ENCODE peak calls at places on chromosome 16, in nine cellular contexts. One of them, this sample, is unnamed.

GRCh38 chr16:4377573-4378146 is 6.0 kb downstream of the VASN start:
- DNase-seq in epithelial cell of esophagus: no peak
- DNase-seq in A549: no peak
- DNase-seq in cardiac fibroblast: no peak
- DNase-seq in GM12878: no peak
- DNase-seq in hepatocyte: no peak
- DNase-seq in HFF-Myc: no peak
- DNase-seq in IMR-90: no peak
- DNase-seq in right atrium auricular region: no peak
- DNase-seq in this sample: no peak

GRCh38 chr16:83970430-83970815 is 2.4 kb downstream of the NECAB2 start:
- DNase-seq in cardiac fibroblast: no peak
- DNase-seq in IMR-90: no peak
- DNase-seq in GM12878: no peak
- DNase-seq in A549: no peak
- DNase-seq in epithelial cell of esophagus: no peak
- DNase-seq in hepatocyte: no peak
- DNase-seq in right atrium auricular region: no peak
- DNase-seq in HFF-Myc: no peak
- DNase-seq in this sample: peak; percentile 11

GRCh38 chr16:23564964-23565363 is 7.4 kb downstream of the UBFD1 start:
- DNase-seq in hepatocyte: no peak
- DNase-seq in IMR-90: no peak
- DNase-seq in epithelial cell of esophagus: no peak
- DNase-seq in GM12878: no peak
- DNase-seq in cardiac fibroblast: peak; percentile 13
- DNase-seq in HFF-Myc: no peak
- DNase-seq in right atrium auricular region: peak; percentile 69
- DNase-seq in A549: no peak
- DNase-seq in this sample: no peak

GRCh38 chr16:67544844-67545664 is 16.4 kb downstream of the RIPOR1 start:
- DNase-seq in hepatocyte: no peak
- DNase-seq in IMR-90: no peak
- DNase-seq in right atrium auricular region: no peak
- DNase-seq in A549: no peak
- DNase-seq in epithelial cell of esophagus: no peak
- DNase-seq in GM12878: no peak
- DNase-seq in cardiac fibroblast: no peak
- DNase-seq in HFF-Myc: no peak
- DNase-seq in this sample: no peak

GRCh38 chr16:66131156-66131807 is 235.2 kb upstream of the CDH5 start:
- DNase-seq in cardiac fibroblast: peak; percentile 31
- DNase-seq in IMR-90: peak; percentile 70
- DNase-seq in hepatocyte: no peak
- DNase-seq in GM12878: no peak
- DNase-seq in epithelial cell of esophagus: peak; percentile 47
- DNase-seq in A549: no peak
- DNase-seq in right atrium auricular region: no peak
- DNase-seq in HFF-Myc: peak; percentile 57
- DNase-seq in this sample: no peak

GRCh38 chr16:23607740-23608139 is 11.6 kb upstream of the NDUFAB1 start:
- DNase-seq in A549: no peak
- DNase-seq in GM12878: no peak
- DNase-seq in epithelial cell of esophagus: peak; percentile 45
- DNase-seq in cardiac fibroblast: peak; percentile 52
- DNase-seq in HFF-Myc: no peak
- DNase-seq in hepatocyte: no peak
- DNase-seq in IMR-90: peak; percentile 47
- DNase-seq in right atrium auricular region: no peak
- DNase-seq in this sample: no peak

GRCh38 chr16:78452030-78452429 is 352.6 kb downstream of the WWOX start:
- DNase-seq in cardiac fibroblast: no peak
- DNase-seq in IMR-90: no peak
- DNase-seq in epithelial cell of esophagus: no peak
- DNase-seq in GM12878: no peak
- DNase-seq in HFF-Myc: no peak
- DNase-seq in right atrium auricular region: no peak
- DNase-seq in A549: no peak
- DNase-seq in hepatocyte: no peak
- DNase-seq in this sample: no peak

GRCh38 chr16:12091569-12092346 is 115.2 kb downstream of the SNX29 start:
- DNase-seq in GM12878: no peak
- DNase-seq in A549: no peak
- DNase-seq in HFF-Myc: no peak
- DNase-seq in right atrium auricular region: no peak
- DNase-seq in epithelial cell of esophagus: no peak
- DNase-seq in IMR-90: no peak
- DNase-seq in cardiac fibroblast: no peak
- DNase-seq in hepatocyte: no peak
- DNase-seq in this sample: no peak

GRCh38 chr16:49464877-49465504 is 91.4 kb downstream of the C16orf78 start:
- DNase-seq in GM12878: no peak
- DNase-seq in IMR-90: no peak
- DNase-seq in right atrium auricular region: peak; percentile 40
- DNase-seq in HFF-Myc: no peak
- DNase-seq in cardiac fibroblast: no peak
- DNase-seq in A549: no peak
- DNase-seq in hepatocyte: peak; percentile 55
- DNase-seq in epithelial cell of esophagus: no peak
- DNase-seq in this sample: no peak

GRCh38 chr16:11060856-11061255 is 116.5 kb downstream of the CLEC16A start:
- DNase-seq in IMR-90: no peak
- DNase-seq in HFF-Myc: no peak
- DNase-seq in GM12878: no peak
- DNase-seq in right atrium auricular region: no peak
- DNase-seq in A549: no peak
- DNase-seq in cardiac fibroblast: no peak
- DNase-seq in epithelial cell of esophagus: no peak
- DNase-seq in hepatocyte: no peak
- DNase-seq in this sample: no peak

GRCh38 chr16:81902025-81902424 is 109.2 kb downstream of the SDR42E1 start:
- DNase-seq in right atrium auricular region: no peak
- DNase-seq in IMR-90: no peak
- DNase-seq in A549: no peak
- DNase-seq in cardiac fibroblast: peak; percentile 25
- DNase-seq in epithelial cell of esophagus: peak; percentile 30
- DNase-seq in HFF-Myc: no peak
- DNase-seq in GM12878: no peak
- DNase-seq in hepatocyte: no peak
- DNase-seq in this sample: no peak

GRCh38 chr16:81901483-81901882 is 109.8 kb downstream of the SDR42E1 start:
- DNase-seq in cardiac fibroblast: peak; percentile 74
- DNase-seq in epithelial cell of esophagus: peak; percentile 76
- DNase-seq in A549: no peak
- DNase-seq in HFF-Myc: no peak
- DNase-seq in IMR-90: no peak
- DNase-seq in hepatocyte: no peak
- DNase-seq in GM12878: no peak
- DNase-seq in right atrium auricular region: no peak
- DNase-seq in this sample: no peak

GRCh38 chr16:81899601-81900000 is 111.7 kb downstream of the SDR42E1 start:
- DNase-seq in right atrium auricular region: no peak
- DNase-seq in hepatocyte: no peak
- DNase-seq in IMR-90: no peak
- DNase-seq in A549: no peak
- DNase-seq in epithelial cell of esophagus: no peak
- DNase-seq in HFF-Myc: no peak
- DNase-seq in cardiac fibroblast: no peak
- DNase-seq in GM12878: no peak
- DNase-seq in this sample: no peak

GRCh38 chr16:81900456-81900855 is 110.8 kb downstream of the SDR42E1 start:
- DNase-seq in HFF-Myc: no peak
- DNase-seq in hepatocyte: no peak
- DNase-seq in epithelial cell of esophagus: no peak
- DNase-seq in GM12878: no peak
- DNase-seq in cardiac fibroblast: no peak
- DNase-seq in right atrium auricular region: no peak
- DNase-seq in A549: no peak
- DNase-seq in IMR-90: no peak
- DNase-seq in this sample: no peak

DNA sequence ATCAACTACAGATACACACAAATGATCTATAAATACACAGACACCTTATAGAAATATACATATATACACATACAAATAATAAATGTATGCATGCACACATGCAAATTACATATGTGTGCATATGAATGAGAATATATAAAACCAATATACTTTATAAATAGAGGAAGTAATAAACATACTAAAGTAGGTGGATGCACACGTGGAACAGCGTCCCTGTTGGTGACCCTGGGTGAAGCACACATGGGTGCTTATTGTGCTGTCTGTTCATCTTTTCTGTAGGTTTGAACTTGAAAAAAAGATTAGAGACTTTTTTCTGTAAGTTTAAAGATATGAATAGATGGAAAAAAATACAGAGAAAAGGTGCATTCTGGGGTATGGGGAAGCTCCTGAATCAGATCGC is 111.3 kb downstream of the SDR42E1 start:
- DNase-seq in cardiac fibroblast: no peak
- DNase-seq in epithelial cell of esophagus: no peak
- DNase-seq in A549: no peak
- DNase-seq in GM12878: no peak
- DNase-seq in right atrium auricular region: no peak
- DNase-seq in hepatocyte: no peak
- DNase-seq in HFF-Myc: no peak
- DNase-seq in IMR-90: no peak
- DNase-seq in this sample: no peak
- TF ChIP-seq CTCF in cardiac fibroblast: peak; percentile 6
- TF ChIP-seq CTCF in epithelial cell of esophagus: no peak
- TF ChIP-seq CTCF in A549: no peak
- TF ChIP-seq CTCF in GM12878: no peak
- TF ChIP-seq CTCF in right atrium auricular region: no peak
- TF ChIP-seq CTCF in hepatocyte: no peak
- TF ChIP-seq CTCF in HFF-Myc: no peak
- TF ChIP-seq CTCF in IMR-90: no peak
- TF ChIP-seq CTCF in this sample: no peak

GRCh38 chr16:52861614-52862022 is 191.1 kb downstream of the CHD9NB start:
- DNase-seq in HFF-Myc: no peak
- DNase-seq in right atrium auricular region: no peak
- DNase-seq in hepatocyte: peak; percentile 63
- DNase-seq in IMR-90: no peak
- DNase-seq in cardiac fibroblast: no peak
- DNase-seq in epithelial cell of esophagus: peak; percentile 27
- DNase-seq in A549: peak; percentile 23
- DNase-seq in GM12878: no peak
- DNase-seq in this sample: no peak
- TF ChIP-seq CTCF in HFF-Myc: no peak
- TF ChIP-seq CTCF in right atrium auricular region: no peak
- TF ChIP-seq CTCF in hepatocyte: peak; percentile 64
- TF ChIP-seq CTCF in IMR-90: peak; percentile 7
- TF ChIP-seq CTCF in cardiac fibroblast: no peak
- TF ChIP-seq CTCF in epithelial cell of esophagus: peak; percentile 21
- TF ChIP-seq CTCF in A549: peak; percentile 38
- TF ChIP-seq CTCF in GM12878: no peak
- TF ChIP-seq CTCF in this sample: no peak

DNA sequence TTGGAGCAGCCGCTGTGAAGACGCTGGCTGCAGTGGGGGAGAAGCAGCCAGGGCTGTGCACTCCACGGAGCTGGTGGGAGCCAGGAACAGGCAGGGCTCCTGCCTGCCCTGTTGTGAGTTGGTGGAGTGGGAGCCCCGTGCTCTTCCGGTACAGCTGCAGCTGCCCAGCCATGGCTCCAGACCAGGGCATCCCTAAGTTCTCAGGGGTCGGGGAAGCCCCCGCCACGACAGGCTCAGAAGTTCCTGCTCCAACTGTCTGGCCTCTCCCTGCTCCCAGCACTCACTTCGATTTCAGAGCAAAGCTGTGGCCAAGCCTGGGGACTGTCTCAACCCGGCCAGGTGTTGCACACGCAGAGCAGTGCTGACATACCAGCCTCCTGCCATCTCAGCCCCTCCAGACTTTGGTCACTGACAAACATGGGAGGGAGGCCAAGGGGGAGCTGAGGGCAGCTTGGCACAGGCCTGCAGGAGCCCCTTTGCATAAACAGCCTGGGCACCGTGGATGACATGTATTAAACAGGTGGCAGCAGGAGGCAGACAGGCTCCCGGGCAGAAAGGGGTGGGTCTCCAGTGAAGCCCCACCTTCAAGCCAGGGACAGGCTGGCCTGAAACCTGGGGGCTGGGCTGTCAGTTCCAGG is 13.9 kb upstream of the KDM8 start:
- DNase-seq in epithelial cell of esophagus: no peak
- DNase-seq in right atrium auricular region: no peak
- DNase-seq in A549: no peak
- DNase-seq in IMR-90: no peak
- DNase-seq in GM12878: no peak
- DNase-seq in cardiac fibroblast: no peak
- DNase-seq in HFF-Myc: no peak
- DNase-seq in hepatocyte: no peak
- DNase-seq in this sample: no peak
- TF ChIP-seq CTCF in epithelial cell of esophagus: no peak
- TF ChIP-seq CTCF in right atrium auricular region: no peak
- TF ChIP-seq CTCF in A549: no peak
- TF ChIP-seq CTCF in IMR-90: no peak
- TF ChIP-seq CTCF in GM12878: no peak
- TF ChIP-seq CTCF in cardiac fibroblast: no peak
- TF ChIP-seq CTCF in HFF-Myc: no peak
- TF ChIP-seq CTCF in hepatocyte: no peak
- TF ChIP-seq CTCF in this sample: no peak

GRCh38 chr16:81994485-81994884 is 16.8 kb downstream of the SDR42E1 start:
- DNase-seq in epithelial cell of esophagus: no peak
- DNase-seq in cardiac fibroblast: no peak
- DNase-seq in IMR-90: no peak
- DNase-seq in A549: peak; percentile 28
- DNase-seq in hepatocyte: no peak
- DNase-seq in GM12878: no peak
- DNase-seq in HFF-Myc: no peak
- DNase-seq in right atrium auricular region: no peak
- DNase-seq in this sample: no peak
- TF ChIP-seq CTCF in epithelial cell of esophagus: peak; percentile 37
- TF ChIP-seq CTCF in cardiac fibroblast: peak; percentile 17
- TF ChIP-seq CTCF in IMR-90: no peak
- TF ChIP-seq CTCF in A549: no peak
- TF ChIP-seq CTCF in hepatocyte: no peak
- TF ChIP-seq CTCF in GM12878: peak; percentile 38
- TF ChIP-seq CTCF in HFF-Myc: peak; percentile 24
- TF ChIP-seq CTCF in right atrium auricular region: no peak
- TF ChIP-seq CTCF in this sample: peak; percentile 12

DNA sequence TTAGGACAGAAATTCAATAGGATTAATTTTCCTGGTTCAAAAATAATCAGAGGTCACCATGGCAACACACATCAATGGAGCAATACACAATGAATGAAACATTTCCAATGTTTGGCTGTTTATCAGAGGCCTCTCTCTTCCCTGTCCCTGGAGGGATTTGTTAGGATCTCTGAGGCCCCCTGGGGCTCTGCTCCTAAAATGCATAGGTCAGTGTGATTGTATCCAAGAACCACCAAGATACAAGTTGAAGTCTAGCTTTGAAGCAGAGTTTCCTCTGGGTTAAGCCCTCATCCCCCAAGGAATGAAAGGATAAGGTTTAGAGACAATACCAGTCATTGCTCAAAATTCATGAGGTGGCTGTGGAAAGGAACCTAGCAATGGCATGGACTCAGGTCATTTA is 561.2 kb upstream of the C16orf82 start:
- DNase-seq in right atrium auricular region: no peak
- DNase-seq in epithelial cell of esophagus: no peak
- DNase-seq in IMR-90: no peak
- DNase-seq in A549: no peak
- DNase-seq in GM12878: no peak
- DNase-seq in cardiac fibroblast: no peak
- DNase-seq in hepatocyte: no peak
- DNase-seq in HFF-Myc: no peak
- DNase-seq in this sample: no peak
- TF ChIP-seq CTCF in right atrium auricular region: no peak
- TF ChIP-seq CTCF in epithelial cell of esophagus: no peak
- TF ChIP-seq CTCF in IMR-90: no peak
- TF ChIP-seq CTCF in A549: no peak
- TF ChIP-seq CTCF in GM12878: no peak
- TF ChIP-seq CTCF in cardiac fibroblast: no peak
- TF ChIP-seq CTCF in hepatocyte: no peak
- TF ChIP-seq CTCF in HFF-Myc: no peak
- TF ChIP-seq CTCF in this sample: no peak

GRCh38 chr16:79598341-79599181 is 2.0 kb downstream of the MAF start:
- DNase-seq in GM12878: no peak
- DNase-seq in A549: peak; percentile 66
- DNase-seq in HFF-Myc: no peak
- DNase-seq in epithelial cell of esophagus: peak; percentile 60
- DNase-seq in right atrium auricular region: peak; percentile 71
- DNase-seq in IMR-90: no peak
- DNase-seq in cardiac fibroblast: peak; percentile 39
- DNase-seq in hepatocyte: peak; percentile 68
- DNase-seq in this sample: peak; percentile 54
- TF ChIP-seq CTCF in GM12878: no peak
- TF ChIP-seq CTCF in A549: no peak
- TF ChIP-seq CTCF in HFF-Myc: no peak
- TF ChIP-seq CTCF in epithelial cell of esophagus: peak; percentile 12
- TF ChIP-seq CTCF in right atrium auricular region: no peak
- TF ChIP-seq CTCF in IMR-90: no peak
- TF ChIP-seq CTCF in cardiac fibroblast: no peak
- TF ChIP-seq CTCF in hepatocyte: peak; percentile 36
- TF ChIP-seq CTCF in this sample: no peak